ENCODE peak calls at places on chromosomes 16 and 17, in six cellular contexts. D, O, S, H, B and V are unnamed samples.

GRCh38 chr16:73228649-73229048 is 180.7 kb upstream of the ZFHX3 start:
- DNase-seq in B (no peak), O (peak), D (no peak), H (no peak), S (no peak), V (no peak)

GRCh38 chr17:20114466-20114865 is 105.3 kb downstream of the SPECC1 start:
- DNase-seq in D (no peak), S (no peak), B (no peak), O (no peak), H (no peak), V (peak)

GRCh38 chr16:53022374-53022773 is 30.3 kb downstream of the CHD9NB start:
- DNase-seq in S (no peak), D (peak), O (peak), H (no peak), B (peak), V (peak)

GRCh38 chr16:23185661-23186060 is 3.1 kb downstream of the SCNN1G start:
- DNase-seq in S (no peak), H (no peak), B (peak), D (no peak), O (no peak), V (no peak)

GRCh38 chr16:1771072-1771863 is at the start of gene NME3:
- DNase-seq in D (peak), S (no peak), H (peak), O (peak), B (peak), V (peak)

GRCh38 chr17:34633351-34633750 is 54.0 kb downstream of the TMEM132E start:
- DNase-seq in O (no peak), H (no peak), S (no peak), D (no peak), B (no peak), V (no peak)

GRCh38 chr16:77221482-77221881 is 22.3 kb downstream of the SYCE1L start:
- DNase-seq in O (no peak), H (no peak), D (no peak), B (no peak), S (no peak), V (no peak)

GRCh38 chr16:11101283-11101682 is 154.7 kb downstream of the SOCS1 start:
- DNase-seq in S (no peak), O (no peak), H (no peak), D (no peak), B (no peak), V (no peak)

GRCh38 chr17:57508706-57509105 is 236.4 kb downstream of the CCDC182 start:
- DNase-seq in D (no peak), O (no peak), B (no peak), S (no peak), H (no peak), V (no peak)

GRCh38 chr17:59416184-59416583 is 84.7 kb downstream of the YPEL2 start:
- DNase-seq in S (no peak), B (no peak), H (no peak), O (no peak), D (peak), V (no peak)

GRCh38 chr17:61461967-61462733 is 9.9 kb downstream of the TBX4 start:
- DNase-seq in S (no peak), H (no peak), D (no peak), B (no peak), O (no peak), V (no peak)

GRCh38 chr17:76314392-76315227 is 6.5 kb upstream of the QRICH2 start:
- DNase-seq in H (no peak), O (no peak), S (no peak), D (no peak), B (no peak), V (peak)

GRCh38 chr17:50634915-50635719 is 436 bp downstream of the ABCC3 start:
- DNase-seq in D (peak), B (no peak), O (no peak), H (no peak), S (no peak), V (no peak)